ENCODE peak calls at places on chromosome 1, in five cellular contexts. B is bronchial epithelial cell, U is HTR-8/SVneo, N is stromal cell of bone marrow, A is anterior cingulate cortex. M is an unnamed sample.

GRCh38 chr1:3898475-3898735 is 1.7 kb downstream of the C1orf174 start:
- DNase-seq in B (no peak), U (no peak), N (no peak), A (no peak), M (no peak)

GRCh38 chr1:113978863-113979702 is at the start of gene OLFML3:
- DNase-seq in B (peak; percentile 84), U (peak; percentile 60), N (peak; percentile 93), A (peak; percentile 60), M (peak; percentile 93)

GRCh38 chr1:228372183-228373003 is 34.2 kb downstream of the TRIM11 start:
- DNase-seq in B (peak; percentile 24), U (no peak), N (no peak), A (no peak), M (no peak)

GRCh38 chr1:224922404-224923164 is 6.9 kb upstream of the DNAH14 start:
- DNase-seq in B (peak; percentile 48), U (peak; percentile 62), N (peak; percentile 18), A (no peak), M (no peak)

GRCh38 chr1:151934048-151934493 is 24.8 kb upstream of the THEM4 start:
- DNase-seq in B (peak; percentile 63), U (peak; percentile 51), N (no peak), A (no peak), M (no peak)

GRCh38 chr1:6858586-6858985 is 73.3 kb downstream of the CAMTA1 start:
- DNase-seq in B (no peak), U (no peak), N (no peak), A (no peak), M (no peak)

GRCh38 chr1:87816646-87817045 is 488.0 kb downstream of the LMO4 start:
- DNase-seq in B (no peak), U (no peak), N (no peak), A (no peak), M (no peak)

GRCh38 chr1:54425152-54425584 is 19.0 kb upstream of the SSBP3 start:
- DNase-seq in B (no peak), U (no peak), N (no peak), A (no peak), M (no peak)

GRCh38 chr1:35674111-35674510 is 32.8 kb upstream of the PSMB2 start:
- DNase-seq in B (no peak), U (no peak), N (no peak), A (no peak), M (no peak)

GRCh38 chr1:156705321-156705917 is at the start of gene CRABP2:
- DNase-seq in B (no peak), U (no peak), N (no peak), A (no peak), M (no peak)

GRCh38 chr1:226895644-226896043 is 25.2 kb downstream of the PSEN2 start:
- DNase-seq in B (no peak), U (no peak), N (no peak), A (no peak), M (no peak)

GRCh38 chr1:109547412-109548320 is 749 bp upstream of the GNAI3 start:
- DNase-seq in B (peak; percentile 31), U (no peak), N (no peak), A (no peak), M (no peak)

GRCh38 chr1:109777980-109778625 is 14.4 kb upstream of the EPS8L3 start:
- DNase-seq in B (no peak), U (no peak), N (no peak), A (no peak), M (no peak)

GRCh38 chr1:111553199-111553598 is 49.8 kb upstream of the ADORA3 start:
- DNase-seq in B (peak; percentile 95), U (peak; percentile 33), N (peak; percentile 64), A (no peak), M (no peak)

GRCh38 chr1:111593403-111594127 is 26.0 kb upstream of the RAP1A start:
- DNase-seq in B (no peak), U (no peak), N (no peak), A (no peak), M (no peak)

GRCh38 chr1:75615664-75616435 is 4.9 kb upstream of the SLC44A5 start:
- DNase-seq in B (no peak), U (no peak), N (no peak), A (no peak), M (no peak)

GRCh38 chr1:7526867-7527732 is 244.0 kb upstream of the VAMP3 start:
- DNase-seq in B (peak; percentile 54), U (no peak), N (peak; percentile 21), A (no peak), M (no peak)

GRCh38 chr1:215878843-215879242 is 311.7 kb downstream of the KCTD3 start:
- DNase-seq in B (no peak), U (no peak), N (no peak), A (no peak), M (no peak)

GRCh38 chr1:167304165-167304564 is 83.5 kb downstream of the POU2F1 start:
- DNase-seq in B (no peak), U (no peak), N (no peak), A (no peak), M (no peak)

GRCh38 chr1:12276225-12276624 is 46.4 kb downstream of the VPS13D start:
- DNase-seq in B (peak; percentile 26), U (no peak), N (peak; percentile 11), A (no peak), M (no peak)

GRCh38 chr1:183236158-183236725 is 50.2 kb downstream of the LAMC2 start:
- DNase-seq in B (no peak), U (no peak), N (no peak), A (no peak), M (no peak)

GRCh38 chr1:245370905-245371581 is 216.3 kb downstream of the KIF26B start:
- DNase-seq in B (no peak), U (no peak), N (no peak), A (no peak), M (no peak)

GRCh38 chr1:95509989-95510388 is 276.0 kb downstream of the RWDD3 start:
- DNase-seq in B (no peak), U (no peak), N (no peak), A (no peak), M (no peak)

GRCh38 chr1:58524353-58524945 is 22.1 kb downstream of the OMA1 start:
- DNase-seq in B (no peak), U (no peak), N (no peak), A (no peak), M (no peak)

GRCh38 chr1:93699676-93700168 is 18.1 kb upstream of the BCAR3 start:
- DNase-seq in B (no peak), U (no peak), N (no peak), A (no peak), M (no peak)

M was measured in HFF-Myc.